ENCODE peak calls at places on chromosomes 2 and 18, in four cellular contexts. One of them, this sample, is unnamed.

GRCh38 chr2:131043199-131044077 is 49.8 kb downstream of the FAM168B start:
- DNase-seq in fibroblast of lung: no peak
- DNase-seq in HepG2: no peak
- DNase-seq in neuronal stem cell: no peak
- DNase-seq in this sample: peak; percentile 35

GRCh38 chr18:46832856-46833255 is 76.0 kb upstream of the ST8SIA5 start:
- DNase-seq in fibroblast of lung: no peak
- DNase-seq in HepG2: no peak
- DNase-seq in neuronal stem cell: no peak
- DNase-seq in this sample: no peak

GRCh38 chr2:30655211-30655610 is 152.0 kb downstream of the CAPN13 start:
- DNase-seq in fibroblast of lung: no peak
- DNase-seq in HepG2: no peak
- DNase-seq in neuronal stem cell: no peak
- DNase-seq in this sample: no peak

GRCh38 chr2:203164311-203164935 is 74.4 kb upstream of the CYP20A1 start:
- DNase-seq in fibroblast of lung: peak; percentile 62
- DNase-seq in HepG2: no peak
- DNase-seq in neuronal stem cell: no peak
- DNase-seq in this sample: no peak

GRCh38 chr18:22467760-22468553 is 50.2 kb upstream of the CTAGE1 start:
- DNase-seq in fibroblast of lung: peak; percentile 99
- DNase-seq in HepG2: no peak
- DNase-seq in neuronal stem cell: no peak
- DNase-seq in this sample: no peak

GRCh38 chr18:48841381-48842258 is 109.1 kb downstream of the SMAD7 start:
- DNase-seq in fibroblast of lung: peak; percentile 74
- DNase-seq in HepG2: peak; percentile 27
- DNase-seq in neuronal stem cell: no peak
- DNase-seq in this sample: no peak

GRCh38 chr2:16153754-16154035 is 213.3 kb downstream of the MYCN start:
- DNase-seq in fibroblast of lung: no peak
- DNase-seq in HepG2: no peak
- DNase-seq in neuronal stem cell: no peak
- DNase-seq in this sample: no peak

GRCh38 chr2:72137498-72138010 is 10.1 kb downstream of the CYP26B1 start:
- DNase-seq in fibroblast of lung: peak; percentile 23
- DNase-seq in HepG2: peak; percentile 58
- DNase-seq in neuronal stem cell: peak; percentile 61
- DNase-seq in this sample: peak; percentile 95

GRCh38 chr2:231985823-231986261 is 24.3 kb downstream of the DIS3L2 start:
- DNase-seq in fibroblast of lung: no peak
- DNase-seq in HepG2: no peak
- DNase-seq in neuronal stem cell: no peak
- DNase-seq in this sample: peak; percentile 85

GRCh38 chr18:35694803-35695202 is 113.3 kb downstream of the GALNT1 start:
- DNase-seq in fibroblast of lung: no peak
- DNase-seq in HepG2: no peak
- DNase-seq in neuronal stem cell: no peak
- DNase-seq in this sample: no peak

GRCh38 chr2:239052720-239053665 is 205.1 kb downstream of the TWIST2 start:
- DNase-seq in fibroblast of lung: no peak
- DNase-seq in HepG2: no peak
- DNase-seq in neuronal stem cell: no peak
- DNase-seq in this sample: no peak

GRCh38 chr18:34543356-34543755 is 166.7 kb upstream of the DTNA start:
- DNase-seq in fibroblast of lung: no peak
- DNase-seq in HepG2: peak; percentile 29
- DNase-seq in neuronal stem cell: no peak
- DNase-seq in this sample: no peak

GRCh38 chr18:8351173-8351572 is 258.1 kb upstream of the RAB12 start:
- DNase-seq in fibroblast of lung: no peak
- DNase-seq in HepG2: no peak
- DNase-seq in neuronal stem cell: no peak
- DNase-seq in this sample: no peak

GRCh38 chr2:157055660-157056199 is 201.8 kb upstream of the GALNT5 start:
- DNase-seq in fibroblast of lung: peak; percentile 80
- DNase-seq in HepG2: peak; percentile 27
- DNase-seq in neuronal stem cell: no peak
- DNase-seq in this sample: no peak

GRCh38 chr18:76462326-76462694 is 32.7 kb downstream of the ZNF516 start:
- DNase-seq in fibroblast of lung: no peak
- DNase-seq in HepG2: no peak
- DNase-seq in neuronal stem cell: no peak
- DNase-seq in this sample: peak; percentile 59

GRCh38 chr18:28127763-28128737 is 48.9 kb downstream of the CDH2 start:
- DNase-seq in fibroblast of lung: no peak
- DNase-seq in HepG2: peak; percentile 92
- DNase-seq in neuronal stem cell: no peak
- DNase-seq in this sample: peak; percentile 56

GRCh38 chr2:102033028-102033749 is 41.4 kb downstream of the IL1R2 start:
- DNase-seq in fibroblast of lung: peak; percentile 91
- DNase-seq in HepG2: peak; percentile 80
- DNase-seq in neuronal stem cell: no peak
- DNase-seq in this sample: no peak

GRCh38 chr2:69652206-69652605 is 8.7 kb upstream of the AAK1 start:
- DNase-seq in fibroblast of lung: peak; percentile 51
- DNase-seq in HepG2: no peak
- DNase-seq in neuronal stem cell: no peak
- DNase-seq in this sample: no peak

GRCh38 chr2:77746780-77747179 is 224.6 kb upstream of the LRRTM4 start:
- DNase-seq in fibroblast of lung: no peak
- DNase-seq in HepG2: peak; percentile 47
- DNase-seq in neuronal stem cell: no peak
- DNase-seq in this sample: no peak

GRCh38 chr18:28584726-28585125 is 407.8 kb upstream of the CDH2 start:
- DNase-seq in fibroblast of lung: no peak
- DNase-seq in HepG2: no peak
- DNase-seq in neuronal stem cell: peak; percentile 1
- DNase-seq in this sample: peak; percentile 70

GRCh38 chr2:127660291-127660578 is 14.3 kb downstream of the GPR17 start:
- DNase-seq in fibroblast of lung: no peak
- DNase-seq in HepG2: no peak
- DNase-seq in neuronal stem cell: no peak
- DNase-seq in this sample: no peak
- H3K4me1 ChIP-seq in fibroblast of lung: peaks cover 3% of the 10 kb centered on the region
- H3K4me1 ChIP-seq in HepG2: peaks cover 14% of the 10 kb centered on the region
- H3K4me1 ChIP-seq in neuronal stem cell: peaks cover 21% of the 10 kb centered on the region
- H3K4me1 ChIP-seq in this sample: peaks cover 6% of the 10 kb centered on the region

GRCh38 chr18:3250237-3251107 is 2.9 kb downstream of the MYL12A start:
- DNase-seq in fibroblast of lung: peak; percentile 83
- DNase-seq in HepG2: no peak
- DNase-seq in neuronal stem cell: no peak
- DNase-seq in this sample: no peak
- H3K9ac ChIP-seq in fibroblast of lung: peak overlapping the region; percentile 5
- H3K9ac ChIP-seq in HepG2: no peak overlapping the region
- H3K9ac ChIP-seq in neuronal stem cell: no peak overlapping the region
- H3K9ac ChIP-seq in this sample: no peak overlapping the region

GRCh38 chr2:205768341-205768740 is 86.0 kb downstream of the NRP2 start:
- DNase-seq in fibroblast of lung: no peak
- DNase-seq in HepG2: no peak
- DNase-seq in neuronal stem cell: no peak
- DNase-seq in this sample: no peak
- H3K27me3 ChIP-seq in fibroblast of lung: no peaks in the 10 kb centered on the region
- H3K27me3 ChIP-seq in HepG2: no peaks in the 10 kb centered on the region
- H3K27me3 ChIP-seq in neuronal stem cell: no peaks in the 10 kb centered on the region
- H3K27me3 ChIP-seq in this sample: no peaks in the 10 kb centered on the region

DNA sequence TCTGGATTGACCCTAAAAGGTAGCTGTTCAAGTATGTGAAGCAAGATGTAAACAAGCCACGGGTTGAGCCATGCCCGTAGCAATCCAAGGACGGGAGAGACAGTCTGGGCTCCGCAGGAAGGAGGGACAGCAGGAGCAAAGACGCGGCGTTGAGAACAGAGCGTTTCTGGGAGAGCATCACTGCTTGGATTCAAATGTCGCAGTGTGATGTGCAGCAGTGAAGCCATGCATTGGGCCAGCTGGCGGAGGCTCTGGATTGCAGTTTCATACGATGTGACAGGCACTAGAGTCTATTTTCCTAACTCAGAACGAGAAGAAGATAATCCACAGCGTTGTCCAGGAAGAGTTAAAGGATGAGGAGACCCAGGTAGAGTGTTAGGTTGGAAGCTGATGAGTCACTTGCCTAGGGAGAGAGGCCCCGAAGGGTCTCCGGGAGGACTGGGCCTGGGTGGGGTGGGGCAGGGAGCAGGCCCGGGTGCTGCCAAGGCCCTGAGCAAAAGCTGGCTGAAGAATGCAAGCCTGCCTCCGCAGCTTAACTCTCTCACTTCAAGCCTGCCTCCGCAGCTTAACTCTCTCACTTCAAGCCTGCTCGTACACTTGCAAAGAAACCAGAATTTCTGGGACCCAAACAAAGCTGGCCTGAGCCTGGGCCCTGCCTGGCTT is 17.7 kb upstream of the SEMA4C start:
- DNase-seq in fibroblast of lung: peak; percentile 24
- DNase-seq in HepG2: no peak
- DNase-seq in neuronal stem cell: no peak
- DNase-seq in this sample: no peak
- H3K4me1 ChIP-seq in fibroblast of lung: peaks cover 5% of the 10 kb centered on the region
- H3K4me1 ChIP-seq in HepG2: no peaks in the 10 kb centered on the region
- H3K4me1 ChIP-seq in neuronal stem cell: peaks cover 21% of the 10 kb centered on the region
- H3K4me1 ChIP-seq in this sample: peaks cover 12% of the 10 kb centered on the region

GRCh38 chr2:14756122-14756541 is 123.6 kb downstream of the LRATD1 start:
- DNase-seq in fibroblast of lung: peak; percentile 19
- DNase-seq in HepG2: no peak
- DNase-seq in neuronal stem cell: no peak
- DNase-seq in this sample: no peak

GRCh38 chr2:14761118-14761517 is 128.6 kb downstream of the LRATD1 start:
- DNase-seq in fibroblast of lung: no peak
- DNase-seq in HepG2: no peak
- DNase-seq in neuronal stem cell: no peak
- DNase-seq in this sample: no peak

GRCh38 chr2:14759086-14759485 is 126.6 kb downstream of the LRATD1 start:
- DNase-seq in fibroblast of lung: no peak
- DNase-seq in HepG2: no peak
- DNase-seq in neuronal stem cell: no peak
- DNase-seq in this sample: no peak

GRCh38 chr2:14760169-14760568 is 127.7 kb downstream of the LRATD1 start:
- DNase-seq in fibroblast of lung: no peak
- DNase-seq in HepG2: no peak
- DNase-seq in neuronal stem cell: no peak
- DNase-seq in this sample: no peak

DNA sequence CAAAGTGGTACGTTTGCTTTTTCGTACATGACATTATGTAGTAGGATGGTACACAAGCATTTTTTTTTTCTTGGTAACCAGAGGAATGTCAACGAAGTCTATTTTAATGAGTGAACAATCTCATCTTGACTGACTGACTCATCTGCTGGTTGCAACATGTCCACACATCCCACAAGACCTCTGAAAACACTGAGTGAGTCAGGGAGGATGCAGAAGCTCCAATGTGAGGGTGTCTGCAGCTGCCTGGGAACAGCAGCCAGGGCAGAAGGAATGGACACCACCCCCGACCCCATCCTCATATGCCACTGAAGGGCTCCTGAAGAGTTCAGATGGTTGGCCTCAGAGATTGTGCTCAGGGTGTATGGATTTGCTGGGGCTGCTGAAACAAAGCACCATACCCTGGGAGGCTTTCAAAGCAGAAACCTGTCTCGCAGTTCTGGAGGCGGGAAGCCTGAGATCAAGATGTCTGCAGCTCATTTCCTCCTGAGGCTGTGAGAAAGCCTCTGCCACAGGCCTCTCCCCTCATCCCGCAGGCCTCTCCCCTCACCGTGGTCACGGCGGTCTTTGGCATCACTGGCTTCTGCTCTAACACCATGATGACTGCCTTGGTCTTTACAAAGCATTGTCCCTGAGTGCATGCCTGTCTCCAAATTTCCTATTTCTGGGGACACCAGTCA is 124.6 kb downstream of the LRATD1 start:
- DNase-seq in fibroblast of lung: peak; percentile 85
- DNase-seq in HepG2: no peak
- DNase-seq in neuronal stem cell: no peak
- DNase-seq in this sample: no peak
- H3K9ac ChIP-seq in fibroblast of lung: no peak overlapping the region
- H3K9ac ChIP-seq in HepG2: no peak overlapping the region
- H3K9ac ChIP-seq in neuronal stem cell: no peak overlapping the region
- H3K9ac ChIP-seq in this sample: no peak overlapping the region

GRCh38 chr2:189217041-189217440 is 37.5 kb upstream of the COL5A2 start:
- DNase-seq in fibroblast of lung: no peak
- DNase-seq in HepG2: no peak
- DNase-seq in neuronal stem cell: no peak
- DNase-seq in this sample: no peak
- H3K27me3 ChIP-seq in fibroblast of lung: no peaks in the 10 kb centered on the region
- H3K27me3 ChIP-seq in HepG2: no peaks in the 10 kb centered on the region
- H3K27me3 ChIP-seq in neuronal stem cell: no peaks in the 10 kb centered on the region
- H3K27me3 ChIP-seq in this sample: no peaks in the 10 kb centered on the region